ENCODE peak calls at places on chromosomes 4 and X, in eight cellular contexts. W, V, D, O, C, N, L and X are unnamed samples.

GRCh38 chr4:94304365-94304971 is 38.2 kb downstream of the HPGDS start:
- DNase-seq in D (peak), O (no peak), L (peak), C (no peak), W (peak), N (no peak), V (peak), X (peak)

GRCh38 chr4:174457468-174457867 is 64.8 kb downstream of the HPGD start:
- DNase-seq in L (no peak), D (no peak), O (no peak), V (peak), W (no peak), C (no peak), N (no peak), X (no peak)

GRCh38 chr4:35734381-35735098 is 509.8 kb downstream of the ARAP2 start:
- DNase-seq in W (no peak), C (no peak), L (no peak), N (no peak), V (no peak), D (no peak), O (no peak), X (no peak)

GRCh38 chr4:76585897-76586360 is 150.9 kb downstream of the SHROOM3 start:
- DNase-seq in V (no peak), O (peak), L (no peak), W (no peak), N (peak), C (peak), D (no peak), X (peak)

GRCh38 chr4:138599965-138600364 is 357.8 kb upstream of the SLC7A11 start:
- DNase-seq in L (no peak), D (no peak), C (no peak), V (no peak), O (no peak), N (no peak), W (no peak), X (no peak)

GRCh38 chr4:56728512-56728911 is 47.4 kb upstream of the HOPX start:
- DNase-seq in L (peak), W (peak), V (peak), C (peak), O (no peak), D (peak), N (no peak), X (peak)

GRCh38 chrX:12999422-12999821 is 24.5 kb downstream of the TMSB4X start:
- DNase-seq in W (peak), C (no peak), L (no peak), V (no peak), N (peak), O (no peak), D (no peak), X (no peak)

GRCh38 chr4:28462766-28463165 is 1602.1 kb downstream of the STIM2 start:
- DNase-seq in V (peak), D (peak), L (no peak), O (no peak), W (peak), C (no peak), N (no peak), X (peak)

GRCh38 chr4:1537410-1538095 is 131.3 kb upstream of the NKX1-1 start:
- DNase-seq in W (no peak), D (no peak), O (peak), C (no peak), L (no peak), N (no peak), V (no peak), X (no peak)

GRCh38 chrX:2635366-2635765 is 55.7 kb upstream of the CD99 start:
- DNase-seq in L (peak), V (peak), O (no peak), W (no peak), D (no peak), C (no peak), N (no peak), X (no peak)

GRCh38 chr4:74188912-74189311 is 31.0 kb downstream of the MTHFD2L start:
- DNase-seq in V (no peak), C (no peak), W (no peak), L (no peak), N (no peak), D (no peak), O (no peak), X (no peak)

GRCh38 chr4:26320159-26320452 is 708 bp upstream of the RBPJ start:
- DNase-seq in L (no peak), V (peak), N (no peak), C (no peak), W (peak), O (no peak), D (peak), X (no peak)

DNA sequence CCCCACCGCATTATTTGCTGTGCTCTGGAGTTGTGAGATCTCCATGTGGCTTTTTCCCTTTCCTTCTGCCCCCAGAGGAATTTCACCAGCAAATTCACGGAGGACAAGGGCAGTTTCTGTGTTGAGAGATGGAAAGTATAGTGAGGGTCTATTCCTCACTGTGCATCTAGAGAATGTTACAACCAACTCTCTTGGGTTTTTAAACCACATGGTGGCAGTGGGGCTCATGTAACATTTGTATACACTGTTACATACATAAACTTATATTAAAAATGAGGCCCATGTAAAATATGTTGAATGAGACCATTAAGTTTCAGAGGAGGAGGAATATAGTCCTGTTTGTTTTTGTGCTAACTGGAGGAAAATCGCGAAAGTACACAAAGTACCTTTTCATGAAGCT is 914 bp upstream of the PRKG2 start:
- DNase-seq in L (no peak), V (no peak), W (no peak), O (no peak), N (no peak), D (no peak), C (no peak), X (no peak)
- H3K4me3 ChIP-seq in L (no peak), V (no peak), W (no peak), O (no peak), N (no peak), D (no peak), C (no peak), X (no peak)

GRCh38 chr4:83552924-83553323 is 17.0 kb downstream of the GPAT3 start:
- DNase-seq in V (peak), L (no peak), W (peak), N (no peak), O (no peak), D (peak), C (no peak), X (no peak)
- TF ChIP-seq CTCF in V (no peak), L (no peak), W (no peak), N (no peak), O (no peak), D (no peak), C (no peak), X (no peak)

GRCh38 chrX:22136711-22137110 is 104.6 kb downstream of the PHEX start:
- DNase-seq in V (no peak), L (no peak), O (no peak), W (peak), C (no peak), D (peak), N (no peak), X (no peak)
- H3K4me3 ChIP-seq in V (no peak), L (no peak), O (no peak), W (no peak), C (no peak), D (no peak), N (no peak), X (no peak)

GRCh38 chrX:68824565-68825125 is 4.2 kb upstream of the EFNB1 start:
- DNase-seq in D (no peak), N (no peak), W (no peak), L (no peak), C (no peak), V (no peak), O (no peak), X (no peak)

GRCh38 chrX:68822641-68823410 is 6.0 kb upstream of the EFNB1 start:
- DNase-seq in V (peak), D (peak), O (no peak), N (no peak), L (no peak), W (peak), C (peak), X (no peak)

GRCh38 chrX:68823413-68824151 is 5.2 kb upstream of the EFNB1 start:
- DNase-seq in C (no peak), D (no peak), O (no peak), W (no peak), N (no peak), V (no peak), L (no peak), X (no peak)

GRCh38 chrX:68826113-68826980 is 2.5 kb upstream of the EFNB1 start:
- DNase-seq in D (peak), O (no peak), L (no peak), W (no peak), C (no peak), N (no peak), V (peak), X (no peak)

DNA sequence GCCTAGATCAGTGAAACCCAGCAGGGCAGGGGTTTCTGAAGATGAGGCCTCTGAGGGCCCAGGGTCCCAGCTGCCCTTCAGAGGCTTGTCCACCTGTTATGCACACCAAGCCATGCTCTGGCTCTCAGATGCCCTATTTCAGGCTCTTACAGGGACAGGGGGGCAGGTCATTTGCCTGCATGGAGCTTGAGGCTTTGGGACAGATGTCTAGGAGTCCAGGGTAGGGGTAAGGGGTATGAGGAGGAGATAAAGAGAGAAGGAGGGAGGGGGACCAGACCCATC is 4.7 kb upstream of the EFNB1 start:
- DNase-seq in V (no peak), L (no peak), O (no peak), W (no peak), D (no peak), N (no peak), C (no peak), X (no peak)
- TF ChIP-seq CTCF in V (no peak), L (no peak), O (no peak), W (no peak), D (no peak), N (no peak), C (no peak), X (no peak)

GRCh38 chr4:156771171-156771837 is 200.3 kb downstream of the PDGFC start:
- DNase-seq in C (no peak), L (no peak), V (peak), W (peak), D (peak), O (no peak), N (no peak), X (peak)
- H3K4me3 ChIP-seq in C (no peak), L (no peak), V (peak), W (no peak), D (no peak), O (no peak), N (no peak), X (no peak)

GRCh38 chr4:80098635-80099034 is 25.6 kb upstream of the ANTXR2 start:
- DNase-seq in N (no peak), O (no peak), D (no peak), L (no peak), V (no peak), W (no peak), C (no peak), X (no peak)
- TF ChIP-seq CTCF in N (no peak), O (no peak), D (no peak), L (no peak), V (no peak), W (no peak), C (no peak), X (no peak)

GRCh38 chr4:6885953-6886557 is 23.6 kb upstream of the TBC1D14 start:
- DNase-seq in L (no peak), N (no peak), O (peak), D (peak), W (peak), V (peak), C (no peak), X (peak)
- H3K4me3 ChIP-seq in L (no peak), N (no peak), O (no peak), D (no peak), W (no peak), V (peak), C (no peak), X (no peak)